ENCODE peak calls at places on chromosomes 7 and 10, in five cellular contexts. T is uterus, E is mucosa of descending colon, F is ovary, M is brain microvascular endothelial cell. B is an unnamed sample.

GRCh38 chr7:151174246-151175046 is 7.0 kb upstream of the GBX1 start:
- DNase-seq in T (no peak), E (no peak), F (no peak), M (peak), B (no peak)

GRCh38 chr10:75654171-75654772 is 222.8 kb downstream of the LRMDA start:
- DNase-seq in T (no peak), E (no peak), F (no peak), M (no peak), B (no peak)

GRCh38 chr7:129009437-129009836 is 45.5 kb downstream of the TNPO3 start:
- DNase-seq in T (no peak), E (no peak), F (no peak), M (no peak), B (no peak)

GRCh38 chr10:6597478-6597877 is 17.4 kb upstream of the PRKCQ start:
- DNase-seq in T (no peak), E (no peak), F (no peak), M (no peak), B (no peak)

GRCh38 chr7:17183630-17184328 is 114.7 kb upstream of the AHR start:
- DNase-seq in T (no peak), E (no peak), F (no peak), M (no peak), B (no peak)

GRCh38 chr10:33616921-33617320 is 282.5 kb upstream of the NRP1 start:
- DNase-seq in T (no peak), E (no peak), F (no peak), M (no peak), B (no peak)

GRCh38 chr7:123755345-123755744 is 6.5 kb upstream of the WASL start:
- DNase-seq in T (no peak), E (no peak), F (no peak), M (no peak), B (no peak)

GRCh38 chr7:137880432-137880831 is 33.7 kb upstream of the DGKI start:
- DNase-seq in T (peak), E (no peak), F (no peak), M (peak), B (no peak)

GRCh38 chr7:50940621-50941020 is 157.9 kb upstream of the GRB10 start:
- DNase-seq in T (no peak), E (no peak), F (no peak), M (no peak), B (no peak)

GRCh38 chr10:70561051-70561450 is 41.5 kb downstream of the PRF1 start:
- DNase-seq in T (no peak), E (no peak), F (no peak), M (no peak), B (no peak)

GRCh38 chr10:97701438-97702064 is 12.0 kb upstream of the MARVELD1 start:
- DNase-seq in T (no peak), E (peak), F (peak), M (peak), B (peak)

GRCh38 chr10:79243211-79244067 is 103.8 kb upstream of the PPIF start:
- DNase-seq in T (no peak), E (peak), F (no peak), M (no peak), B (peak)

GRCh38 chr10:971150-971542 is 17.1 kb upstream of the GTPBP4 start:
- DNase-seq in T (no peak), E (peak), F (peak), M (no peak), B (no peak)

DNA sequence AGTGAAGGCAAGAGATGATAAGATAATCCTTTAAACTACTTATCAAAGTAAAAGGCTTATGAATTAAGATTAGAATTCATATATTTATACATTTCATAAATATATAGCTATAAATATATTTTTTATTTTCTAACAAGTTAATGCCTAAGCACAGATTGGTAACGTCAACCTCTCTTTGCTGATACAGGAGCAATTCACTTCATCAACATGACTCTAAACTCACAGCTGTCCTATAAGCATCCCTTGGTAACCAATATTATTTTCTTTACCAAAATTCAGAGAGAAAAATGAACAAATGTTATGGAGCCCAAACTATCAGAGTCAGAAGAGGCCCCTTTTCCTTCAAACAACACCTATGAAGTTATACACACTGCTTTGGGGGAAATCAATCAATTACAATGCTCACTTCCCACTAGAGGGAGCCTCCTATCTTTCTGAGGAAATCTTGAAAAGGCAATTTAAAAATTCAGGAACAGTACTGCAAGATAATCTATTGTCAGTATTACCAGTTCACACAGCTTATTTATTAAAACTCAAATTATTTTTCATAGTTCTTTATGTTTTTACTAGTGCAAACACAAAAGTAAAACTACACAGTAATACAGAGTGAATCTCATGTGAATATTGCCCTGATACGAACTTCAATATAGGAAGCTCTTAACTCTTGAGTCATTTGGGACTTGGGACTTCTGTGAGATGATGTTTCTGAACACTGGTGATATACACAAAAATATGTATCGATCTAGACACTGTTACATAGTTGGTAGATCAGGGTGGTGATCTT is 51.0 kb upstream of the NOBOX start:
- DNase-seq in T (no peak), E (no peak), F (no peak), M (no peak), B (no peak)
- TF ChIP-seq CTCF in T (no peak), E (no peak), F (no peak), M (peak), B (no peak)

GRCh38 chr10:90779573-90779972 is 78.3 kb downstream of the HTR7 start:
- DNase-seq in T (no peak), E (no peak), F (no peak), M (no peak), B (no peak)
- TF ChIP-seq CTCF in T (no peak), E (no peak), F (no peak), M (peak), B (peak)

GRCh38 chr7:90582164-90582563 is 14.0 kb upstream of the CDK14 start:
- DNase-seq in T (no peak), E (no peak), F (no peak), M (no peak), B (no peak)

GRCh38 chr7:90574136-90574819 is 21.8 kb upstream of the CDK14 start:
- DNase-seq in T (no peak), E (no peak), F (peak), M (peak), B (no peak)

GRCh38 chr7:90580051-90580450 is 16.1 kb upstream of the CDK14 start:
- DNase-seq in T (no peak), E (no peak), F (no peak), M (no peak), B (no peak)

GRCh38 chr7:90574820-90575187 is 21.3 kb upstream of the CDK14 start:
- DNase-seq in T (no peak), E (no peak), F (no peak), M (no peak), B (no peak)

GRCh38 chr7:90579181-90579688 is 16.9 kb upstream of the CDK14 start:
- DNase-seq in T (no peak), E (no peak), F (no peak), M (peak), B (no peak)
- TF ChIP-seq CTCF in T (no peak), E (no peak), F (no peak), M (peak), B (no peak)

GRCh38 chr7:1558181-1558811 is 2.3 kb upstream of the TMEM184A start:
- DNase-seq in T (no peak), E (no peak), F (no peak), M (no peak), B (no peak)
- TF ChIP-seq CTCF in T (no peak), E (no peak), F (no peak), M (peak), B (no peak)

GRCh38 chr10:101010329-101010728 is 10.7 kb downstream of the LZTS2 start:
- DNase-seq in T (no peak), E (no peak), F (no peak), M (no peak), B (no peak)

GRCh38 chr10:101012525-101013364 is 13.1 kb downstream of the LZTS2 start:
- DNase-seq in T (peak), E (peak), F (peak), M (peak), B (peak)

GRCh38 chr10:101014230-101014884 is 14.7 kb downstream of the LZTS2 start:
- DNase-seq in T (peak), E (peak), F (peak), M (peak), B (peak)

GRCh38 chr10:101013365-101013825 is 13.8 kb downstream of the LZTS2 start:
- DNase-seq in T (no peak), E (no peak), F (no peak), M (no peak), B (no peak)

GRCh38 chr10:101011517-101012423 is 12.2 kb downstream of the LZTS2 start:
- DNase-seq in T (no peak), E (no peak), F (no peak), M (no peak), B (no peak)
- TF ChIP-seq CTCF in T (no peak), E (no peak), F (no peak), M (peak), B (no peak)

GRCh38 chr10:117322258-117322657 is 53.0 kb downstream of the PDZD8 start:
- DNase-seq in T (no peak), E (no peak), F (no peak), M (peak), B (no peak)
- TF ChIP-seq CTCF in T (no peak), E (no peak), F (no peak), M (peak), B (no peak)

DNA sequence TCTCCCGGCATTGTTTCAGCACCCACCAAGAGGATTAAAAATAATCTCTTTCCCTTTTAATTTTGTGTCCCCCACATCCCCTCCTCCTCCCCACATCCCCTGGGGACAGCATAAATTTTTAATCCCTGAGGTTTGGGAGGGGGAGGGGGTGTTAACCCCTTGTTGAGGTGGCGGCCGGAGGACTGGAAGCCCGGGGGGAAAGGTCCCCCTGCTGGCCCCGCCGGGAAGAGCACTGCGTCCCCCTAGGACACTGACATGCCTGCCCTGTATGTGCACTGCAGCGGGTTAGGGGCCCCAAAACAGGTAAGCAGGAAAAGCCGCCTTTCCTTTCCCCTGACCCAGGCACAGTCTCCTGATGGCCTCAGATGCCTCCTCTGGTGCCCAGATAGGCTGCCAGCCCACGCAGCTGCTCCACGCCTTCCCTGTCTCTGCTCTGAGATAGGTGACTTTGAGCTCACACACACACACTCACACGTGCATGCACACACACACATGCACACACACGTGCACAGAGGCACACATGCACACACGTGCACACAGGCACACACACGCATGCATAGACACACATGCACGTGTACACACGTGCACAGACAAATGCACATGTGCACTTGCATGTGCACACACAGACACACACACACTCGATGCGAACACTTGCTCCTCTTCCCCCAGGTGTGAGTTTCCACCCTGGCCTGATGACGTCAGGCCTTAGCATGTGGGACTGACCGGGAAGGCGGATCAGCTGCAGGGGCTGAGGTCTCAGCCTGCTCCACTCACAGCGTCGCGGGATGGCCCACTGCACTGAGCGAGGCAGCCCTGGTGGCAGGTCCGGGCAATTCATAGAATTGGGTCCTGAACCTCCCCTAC is 12.3 kb downstream of the CNPY1 start:
- DNase-seq in T (no peak), E (peak), F (no peak), M (no peak), B (peak)
- TF ChIP-seq CTCF in T (no peak), E (no peak), F (no peak), M (peak), B (peak)

DNA sequence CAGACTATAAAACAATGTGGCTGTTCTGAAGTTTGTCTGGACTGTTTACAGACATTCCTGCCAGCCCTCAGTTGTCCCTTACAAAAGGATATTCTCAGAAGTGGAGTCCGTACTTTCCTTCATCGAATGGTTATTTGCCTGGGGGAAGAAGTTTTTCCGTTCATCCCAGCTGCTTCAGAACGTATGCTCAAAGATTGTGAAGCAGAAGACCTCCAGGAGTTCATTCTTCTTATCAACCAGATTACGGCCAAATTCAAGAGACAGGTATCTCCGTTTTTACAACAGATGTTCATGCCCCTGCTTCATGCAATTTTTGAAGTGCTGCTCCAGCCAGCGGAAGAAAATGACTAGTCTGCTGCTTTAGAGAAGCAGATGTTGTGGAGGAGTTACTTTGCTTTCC is 174.3 kb upstream of the NUPR2 start:
- DNase-seq in T (no peak), E (no peak), F (no peak), M (no peak), B (no peak)
- TF ChIP-seq CTCF in T (no peak), E (no peak), F (no peak), M (no peak), B (no peak)

DNA sequence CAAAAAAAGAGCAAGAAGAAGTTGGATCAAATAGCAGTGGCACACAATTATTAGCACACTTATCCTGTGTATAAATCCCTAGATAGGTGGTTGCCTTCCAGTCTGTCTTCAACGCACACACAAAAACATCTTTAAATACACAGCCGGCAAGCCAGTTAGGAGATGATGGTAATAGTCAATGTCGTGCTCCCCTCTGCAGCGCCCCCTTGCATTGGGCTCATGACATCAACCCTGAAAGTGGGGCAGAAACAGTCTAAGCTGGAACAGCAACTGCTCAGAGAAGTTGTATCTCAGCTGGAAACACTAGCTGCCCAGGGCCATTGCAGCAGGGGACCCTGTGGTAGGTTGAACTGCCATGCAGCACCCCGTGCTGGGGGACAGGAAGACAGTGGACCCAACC is 179.5 kb upstream of the YAE1 start:
- DNase-seq in T (no peak), E (no peak), F (no peak), M (no peak), B (no peak)
- TF ChIP-seq CTCF in T (no peak), E (no peak), F (no peak), M (peak), B (no peak)

GRCh38 chr10:107576746-107577145 is 412.2 kb upstream of the SORCS1 start:
- DNase-seq in T (no peak), E (peak), F (no peak), M (no peak), B (no peak)

GRCh38 chr10:107577226-107577625 is 412.7 kb upstream of the SORCS1 start:
- DNase-seq in T (no peak), E (no peak), F (no peak), M (no peak), B (no peak)

GRCh38 chr10:107583974-107584373 is 419.5 kb upstream of the SORCS1 start:
- DNase-seq in T (no peak), E (no peak), F (no peak), M (no peak), B (no peak)

GRCh38 chr10:107585630-107586029 is 421.1 kb upstream of the SORCS1 start:
- DNase-seq in T (no peak), E (no peak), F (no peak), M (no peak), B (no peak)

DNA sequence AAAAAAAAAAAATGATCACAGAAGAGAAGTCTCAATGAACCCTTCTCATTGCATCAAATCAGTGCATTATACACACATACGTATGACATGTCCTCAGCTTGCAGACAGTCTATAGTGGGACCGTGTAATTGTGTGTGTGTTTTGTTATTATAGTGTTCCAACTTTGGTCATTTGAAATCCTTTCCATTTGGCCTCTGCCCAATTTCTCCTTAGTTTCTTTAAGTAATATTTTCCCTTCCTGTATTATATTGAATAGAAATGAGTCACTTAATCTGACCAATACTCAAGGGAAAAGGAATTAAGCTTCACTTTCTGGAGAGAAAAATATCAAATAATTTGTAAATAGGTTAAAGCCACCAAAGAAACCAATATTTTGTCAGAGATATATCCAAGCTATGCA is 415.5 kb upstream of the SORCS1 start:
- DNase-seq in T (no peak), E (no peak), F (no peak), M (no peak), B (no peak)
- TF ChIP-seq CTCF in T (no peak), E (no peak), F (no peak), M (no peak), B (no peak)